ENCODE peak calls at places on chromosomes 5 and 9, in seven cellular contexts. One of them, this sample, is unnamed.

GRCh38 chr9:134964686-134965085 is 47.0 kb upstream of the FCN1 start:
- DNase-seq in ovary: no peak
- DNase-seq in A549: no peak
- DNase-seq in breast epithelium: no peak
- DNase-seq in transverse colon: no peak
- DNase-seq in HCT116: no peak
- DNase-seq in heart left ventricle: no peak
- DNase-seq in this sample: no peak

GRCh38 chr5:134139377-134139851 is 24.9 kb downstream of the TCF7 start:
- DNase-seq in ovary: no peak
- DNase-seq in A549: no peak
- DNase-seq in breast epithelium: peak; percentile 16
- DNase-seq in transverse colon: no peak
- DNase-seq in HCT116: no peak
- DNase-seq in heart left ventricle: no peak
- DNase-seq in this sample: no peak

GRCh38 chr5:137254153-137254552 is 245.0 kb downstream of the SPOCK1 start:
- DNase-seq in ovary: no peak
- DNase-seq in A549: no peak
- DNase-seq in breast epithelium: no peak
- DNase-seq in transverse colon: no peak
- DNase-seq in HCT116: no peak
- DNase-seq in heart left ventricle: no peak
- DNase-seq in this sample: no peak

GRCh38 chr5:158957196-158957595 is 142.5 kb downstream of the EBF1 start:
- DNase-seq in ovary: no peak
- DNase-seq in A549: no peak
- DNase-seq in breast epithelium: no peak
- DNase-seq in transverse colon: no peak
- DNase-seq in HCT116: no peak
- DNase-seq in heart left ventricle: no peak
- DNase-seq in this sample: no peak

GRCh38 chr9:91682806-91683205 is 259.2 kb upstream of the NFIL3 start:
- DNase-seq in ovary: no peak
- DNase-seq in A549: no peak
- DNase-seq in breast epithelium: no peak
- DNase-seq in transverse colon: no peak
- DNase-seq in HCT116: no peak
- DNase-seq in heart left ventricle: no peak
- DNase-seq in this sample: no peak

GRCh38 chr5:149271717-149272558 is at the start of gene AFAP1L1:
- DNase-seq in ovary: peak; percentile 45
- DNase-seq in A549: peak; percentile 57
- DNase-seq in breast epithelium: no peak
- DNase-seq in transverse colon: peak; percentile 48
- DNase-seq in HCT116: peak; percentile 23
- DNase-seq in heart left ventricle: peak; percentile 88
- DNase-seq in this sample: peak; percentile 90

GRCh38 chr5:24905123-24905522 is 260.3 kb upstream of the CDH10 start:
- DNase-seq in ovary: no peak
- DNase-seq in A549: peak; percentile 1
- DNase-seq in breast epithelium: no peak
- DNase-seq in transverse colon: no peak
- DNase-seq in HCT116: no peak
- DNase-seq in heart left ventricle: no peak
- DNase-seq in this sample: no peak

GRCh38 chr5:137220523-137220927 is 278.6 kb downstream of the SPOCK1 start:
- DNase-seq in ovary: no peak
- DNase-seq in A549: peak; percentile 87
- DNase-seq in breast epithelium: no peak
- DNase-seq in transverse colon: no peak
- DNase-seq in HCT116: peak; percentile 76
- DNase-seq in heart left ventricle: no peak
- DNase-seq in this sample: no peak

GRCh38 chr5:172820046-172820767 is 13.8 kb upstream of the ERGIC1 start:
- DNase-seq in ovary: peak; percentile 51
- DNase-seq in A549: no peak
- DNase-seq in breast epithelium: peak; percentile 82
- DNase-seq in transverse colon: peak; percentile 74
- DNase-seq in HCT116: peak; percentile 7
- DNase-seq in heart left ventricle: no peak
- DNase-seq in this sample: no peak

GRCh38 chr5:173638631-173639030 is 22.2 kb upstream of the BOD1 start:
- DNase-seq in ovary: no peak
- DNase-seq in A549: no peak
- DNase-seq in breast epithelium: no peak
- DNase-seq in transverse colon: no peak
- DNase-seq in HCT116: no peak
- DNase-seq in heart left ventricle: no peak
- DNase-seq in this sample: no peak

GRCh38 chr5:92945630-92946097 is 635.4 kb downstream of the NR2F1-AS1 start:
- DNase-seq in ovary: no peak
- DNase-seq in A549: peak; percentile 87
- DNase-seq in breast epithelium: no peak
- DNase-seq in transverse colon: no peak
- DNase-seq in HCT116: no peak
- DNase-seq in heart left ventricle: no peak
- DNase-seq in this sample: no peak

GRCh38 chr5:60287174-60287771 is 393.7 kb upstream of the PDE4D start:
- DNase-seq in ovary: no peak
- DNase-seq in A549: peak; percentile 88
- DNase-seq in breast epithelium: no peak
- DNase-seq in transverse colon: peak; percentile 26
- DNase-seq in HCT116: peak; percentile 75
- DNase-seq in heart left ventricle: no peak
- DNase-seq in this sample: peak; percentile 84

GRCh38 chr9:134025606-134026541 is 593 bp downstream of the BRD3OS start:
- DNase-seq in ovary: peak; percentile 39
- DNase-seq in A549: peak; percentile 25
- DNase-seq in breast epithelium: peak; percentile 35
- DNase-seq in transverse colon: peak; percentile 45
- DNase-seq in HCT116: no peak
- DNase-seq in heart left ventricle: peak; percentile 64
- DNase-seq in this sample: peak; percentile 38

GRCh38 chr5:10077721-10078551 is 171.8 kb downstream of the ATPSCKMT start:
- DNase-seq in ovary: no peak
- DNase-seq in A549: no peak
- DNase-seq in breast epithelium: no peak
- DNase-seq in transverse colon: no peak
- DNase-seq in HCT116: no peak
- DNase-seq in heart left ventricle: no peak
- DNase-seq in this sample: no peak

GRCh38 chr9:35834260-35835215 is 5.5 kb downstream of the TMEM8B start:
- DNase-seq in ovary: no peak
- DNase-seq in A549: no peak
- DNase-seq in breast epithelium: no peak
- DNase-seq in transverse colon: no peak
- DNase-seq in HCT116: no peak
- DNase-seq in heart left ventricle: no peak
- DNase-seq in this sample: no peak

GRCh38 chr5:14465086-14465485 is 116.5 kb upstream of the OTULINL start:
- DNase-seq in ovary: no peak
- DNase-seq in A549: no peak
- DNase-seq in breast epithelium: no peak
- DNase-seq in transverse colon: no peak
- DNase-seq in HCT116: no peak
- DNase-seq in heart left ventricle: no peak
- DNase-seq in this sample: no peak

GRCh38 chr9:131627326-131627845 is 82.1 kb downstream of the PRRT1B start:
- DNase-seq in ovary: no peak
- DNase-seq in A549: no peak
- DNase-seq in breast epithelium: no peak
- DNase-seq in transverse colon: no peak
- DNase-seq in HCT116: no peak
- DNase-seq in heart left ventricle: no peak
- DNase-seq in this sample: peak; percentile 49

GRCh38 chr5:34822921-34823715 is 15.8 kb upstream of the TTC23L start:
- DNase-seq in ovary: no peak
- DNase-seq in A549: no peak
- DNase-seq in breast epithelium: no peak
- DNase-seq in transverse colon: no peak
- DNase-seq in HCT116: no peak
- DNase-seq in heart left ventricle: no peak
- DNase-seq in this sample: no peak

GRCh38 chr5:1115123-1115815 is 3.4 kb upstream of the SLC12A7 start:
- DNase-seq in ovary: no peak
- DNase-seq in A549: no peak
- DNase-seq in breast epithelium: no peak
- DNase-seq in transverse colon: no peak
- DNase-seq in HCT116: no peak
- DNase-seq in heart left ventricle: no peak
- DNase-seq in this sample: no peak
- H3K4me1 ChIP-seq in ovary: peaks cover 15% of the 10 kb centered on the region
- H3K4me1 ChIP-seq in A549: peaks cover 20% of the 10 kb centered on the region
- H3K4me1 ChIP-seq in breast epithelium: peaks cover 11% of the 10 kb centered on the region
- H3K4me1 ChIP-seq in transverse colon: peaks cover 12% of the 10 kb centered on the region
- H3K4me1 ChIP-seq in HCT116: peaks cover 10% of the 10 kb centered on the region
- H3K4me1 ChIP-seq in heart left ventricle: peaks cover 25% of the 10 kb centered on the region
- H3K4me1 ChIP-seq in this sample: peaks cover 7% of the 10 kb centered on the region

GRCh38 chr5:43603535-43604363 is 769 bp downstream of the NNT start:
- DNase-seq in ovary: peak; percentile 25
- DNase-seq in A549: no peak
- DNase-seq in breast epithelium: peak; percentile 51
- DNase-seq in transverse colon: peak; percentile 78
- DNase-seq in HCT116: no peak
- DNase-seq in heart left ventricle: peak; percentile 91
- DNase-seq in this sample: peak; percentile 87
- TF ChIP-seq POLR2A in ovary: no peak
- TF ChIP-seq POLR2A in A549: no peak
- TF ChIP-seq POLR2A in breast epithelium: no peak
- TF ChIP-seq POLR2A in transverse colon: peak; percentile 53
- TF ChIP-seq POLR2A in HCT116: no peak
- TF ChIP-seq POLR2A in heart left ventricle: peak; percentile 88
- TF ChIP-seq POLR2A in this sample: peak; percentile 65

GRCh38 chr9:126415741-126416370 is 89.2 kb downstream of the MVB12B start:
- DNase-seq in ovary: no peak
- DNase-seq in A549: no peak
- DNase-seq in breast epithelium: no peak
- DNase-seq in transverse colon: no peak
- DNase-seq in HCT116: no peak
- DNase-seq in heart left ventricle: no peak
- DNase-seq in this sample: no peak
- H3K4me1 ChIP-seq in ovary: no peaks in the 10 kb centered on the region
- H3K4me1 ChIP-seq in A549: peaks cover 24% of the 10 kb centered on the region
- H3K4me1 ChIP-seq in breast epithelium: no peaks in the 10 kb centered on the region
- H3K4me1 ChIP-seq in transverse colon: no peaks in the 10 kb centered on the region
- H3K4me1 ChIP-seq in HCT116: peaks cover 7% of the 10 kb centered on the region
- H3K4me1 ChIP-seq in heart left ventricle: no peaks in the 10 kb centered on the region
- H3K4me1 ChIP-seq in this sample: peaks cover 13% of the 10 kb centered on the region

DNA sequence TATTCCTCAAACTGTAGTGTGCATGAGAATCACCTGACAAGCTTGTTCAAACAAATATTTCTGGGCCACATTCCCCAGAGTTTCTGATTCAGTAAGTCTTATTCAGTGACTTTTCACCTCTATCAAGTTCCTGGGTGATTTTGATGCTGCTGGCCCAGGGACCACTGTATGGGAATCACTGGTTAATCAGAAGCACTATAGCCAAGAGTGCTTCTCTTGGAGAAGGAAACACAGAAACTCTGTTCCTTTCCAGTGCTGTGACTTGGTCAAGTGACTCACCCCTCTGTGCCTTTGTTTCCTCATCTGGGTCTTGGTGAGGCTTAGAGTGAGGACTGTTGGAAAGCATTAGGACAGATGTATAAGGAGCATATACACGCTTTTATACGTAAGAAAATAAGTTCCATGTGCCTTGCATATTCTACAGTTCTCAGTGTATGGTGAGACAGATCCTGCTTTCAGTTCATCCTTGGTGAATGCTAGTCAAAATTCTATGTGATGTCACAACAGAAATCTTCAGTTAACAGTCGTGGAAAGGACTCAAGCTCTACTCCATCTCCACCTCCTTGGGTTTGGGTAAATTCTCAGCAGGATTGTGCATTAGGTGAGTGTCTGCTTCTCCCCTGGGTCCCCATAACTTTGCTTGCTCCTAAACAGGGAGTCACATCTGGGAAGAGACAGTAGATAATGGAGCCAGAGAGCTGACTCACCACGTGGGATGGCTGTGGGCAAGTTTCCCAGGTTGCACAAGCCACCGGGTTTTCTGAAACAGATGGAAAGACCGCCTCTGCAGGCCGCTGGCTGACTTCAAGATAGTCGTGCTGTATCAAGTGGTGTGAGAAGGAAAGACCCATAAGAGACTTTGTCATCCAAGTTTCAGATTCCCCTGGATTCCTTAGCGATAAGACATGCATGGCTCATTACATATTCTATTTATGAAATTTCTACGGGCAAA is 117.0 kb downstream of the NXNL2 start:
- DNase-seq in ovary: peak; percentile 87
- DNase-seq in A549: peak; percentile 83
- DNase-seq in breast epithelium: peak; percentile 68
- DNase-seq in transverse colon: peak; percentile 67
- DNase-seq in HCT116: no peak
- DNase-seq in heart left ventricle: peak; percentile 86
- DNase-seq in this sample: peak; percentile 41
- TF ChIP-seq POLR2A in ovary: no peak
- TF ChIP-seq POLR2A in A549: no peak
- TF ChIP-seq POLR2A in breast epithelium: no peak
- TF ChIP-seq POLR2A in transverse colon: no peak
- TF ChIP-seq POLR2A in HCT116: no peak
- TF ChIP-seq POLR2A in heart left ventricle: no peak
- TF ChIP-seq POLR2A in this sample: no peak

DNA sequence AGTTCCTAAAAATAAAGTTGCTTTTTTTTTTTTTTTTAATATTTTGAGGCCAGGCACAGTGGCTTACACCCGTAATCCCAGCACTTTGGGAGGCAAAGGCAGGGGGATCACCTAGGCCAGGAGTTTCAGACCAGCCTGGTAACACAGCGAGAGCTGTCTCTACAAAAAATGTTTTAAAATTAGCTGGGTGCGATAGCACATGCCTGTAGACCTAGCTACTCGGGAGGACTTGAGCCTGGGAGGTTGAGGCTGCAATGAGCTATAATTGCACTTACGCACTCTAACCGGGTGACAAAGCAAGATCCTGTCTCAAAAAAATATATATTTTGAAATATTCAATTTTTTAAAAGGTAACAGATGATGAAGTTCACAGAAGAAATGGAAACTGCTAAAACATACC is 22.9 kb downstream of the GOLPH3 start:
- DNase-seq in ovary: no peak
- DNase-seq in A549: no peak
- DNase-seq in breast epithelium: no peak
- DNase-seq in transverse colon: no peak
- DNase-seq in HCT116: no peak
- DNase-seq in heart left ventricle: no peak
- DNase-seq in this sample: no peak
- H3K4me1 ChIP-seq in ovary: peaks cover 9% of the 10 kb centered on the region
- H3K4me1 ChIP-seq in A549: peaks cover 32% of the 10 kb centered on the region
- H3K4me1 ChIP-seq in breast epithelium: no peaks in the 10 kb centered on the region
- H3K4me1 ChIP-seq in transverse colon: no peaks in the 10 kb centered on the region
- H3K4me1 ChIP-seq in HCT116: no peaks in the 10 kb centered on the region
- H3K4me1 ChIP-seq in heart left ventricle: peaks cover 84% of the 10 kb centered on the region
- H3K4me1 ChIP-seq in this sample: peaks cover 61% of the 10 kb centered on the region

GRCh38 chr5:87412417-87413115 is at the start of gene CCNH:
- DNase-seq in ovary: peak; percentile 97
- DNase-seq in A549: peak; percentile 96
- DNase-seq in breast epithelium: peak; percentile 98
- DNase-seq in transverse colon: peak; percentile 99
- DNase-seq in HCT116: peak; percentile 96
- DNase-seq in heart left ventricle: peak; percentile 99
- DNase-seq in this sample: peak; percentile 99
- TF ChIP-seq POLR2A in ovary: peak; percentile 96
- TF ChIP-seq POLR2A in A549: peak; percentile 88
- TF ChIP-seq POLR2A in breast epithelium: peak; percentile 90
- TF ChIP-seq POLR2A in transverse colon: peak; percentile 97
- TF ChIP-seq POLR2A in HCT116: no peak
- TF ChIP-seq POLR2A in heart left ventricle: peak; percentile 92
- TF ChIP-seq POLR2A in this sample: peak; percentile 25

GRCh38 chr9:137123459-137123819 is 8.9 kb upstream of the DPP7 start:
- DNase-seq in ovary: no peak
- DNase-seq in A549: no peak
- DNase-seq in breast epithelium: no peak
- DNase-seq in transverse colon: no peak
- DNase-seq in HCT116: no peak
- DNase-seq in heart left ventricle: no peak
- DNase-seq in this sample: no peak
- H3K4me1 ChIP-seq in ovary: peaks cover 4% of the 10 kb centered on the region
- H3K4me1 ChIP-seq in A549: peaks cover 23% of the 10 kb centered on the region
- H3K4me1 ChIP-seq in breast epithelium: peaks cover 8% of the 10 kb centered on the region
- H3K4me1 ChIP-seq in transverse colon: peaks cover 10% of the 10 kb centered on the region
- H3K4me1 ChIP-seq in HCT116: peaks cover 19% of the 10 kb centered on the region
- H3K4me1 ChIP-seq in heart left ventricle: peaks cover 19% of the 10 kb centered on the region
- H3K4me1 ChIP-seq in this sample: peaks cover 17% of the 10 kb centered on the region

This sample was measured in upper lobe of left lung.